ENCODE peak calls at places on chromosomes 2 and 18, in eight cellular contexts. One of them, this sample, is unnamed.

GRCh38 chr2:25369876-25370275 is 28.2 kb upstream of the DNMT3A start:
- DNase-seq in endothelial cell of umbilical vein: no peak
- DNase-seq in A549: no peak
- DNase-seq in BJ: no peak
- DNase-seq in Peyer's patch: peak; percentile 9
- DNase-seq in tibial artery: no peak
- DNase-seq in kidney epithelial cell: no peak
- DNase-seq in heart right ventricle: no peak
- DNase-seq in this sample: no peak

GRCh38 chr18:22977847-22978701 is 44.9 kb downstream of the RBBP8 start:
- DNase-seq in endothelial cell of umbilical vein: peak; percentile 91
- DNase-seq in A549: peak; percentile 43
- DNase-seq in BJ: peak; percentile 67
- DNase-seq in Peyer's patch: no peak
- DNase-seq in tibial artery: no peak
- DNase-seq in kidney epithelial cell: peak; percentile 91
- DNase-seq in heart right ventricle: no peak
- DNase-seq in this sample: peak; percentile 93

GRCh38 chr2:181196401-181196800 is 216.0 kb downstream of the UBE2E3 start:
- DNase-seq in endothelial cell of umbilical vein: no peak
- DNase-seq in A549: no peak
- DNase-seq in BJ: no peak
- DNase-seq in Peyer's patch: no peak
- DNase-seq in tibial artery: no peak
- DNase-seq in kidney epithelial cell: no peak
- DNase-seq in heart right ventricle: no peak
- DNase-seq in this sample: no peak

GRCh38 chr2:223494987-223495386 is 107.2 kb downstream of the SCG2 start:
- DNase-seq in endothelial cell of umbilical vein: no peak
- DNase-seq in A549: no peak
- DNase-seq in BJ: no peak
- DNase-seq in Peyer's patch: no peak
- DNase-seq in tibial artery: no peak
- DNase-seq in kidney epithelial cell: no peak
- DNase-seq in heart right ventricle: no peak
- DNase-seq in this sample: no peak

GRCh38 chr2:86703704-86704370 is 16.3 kb upstream of the RMND5A start:
- DNase-seq in endothelial cell of umbilical vein: no peak
- DNase-seq in A549: peak; percentile 77
- DNase-seq in BJ: peak; percentile 41
- DNase-seq in Peyer's patch: peak; percentile 81
- DNase-seq in tibial artery: no peak
- DNase-seq in kidney epithelial cell: no peak
- DNase-seq in heart right ventricle: peak; percentile 57
- DNase-seq in this sample: no peak

GRCh38 chr2:190493095-190493494 is 41.4 kb downstream of the NEMP2 start:
- DNase-seq in endothelial cell of umbilical vein: no peak
- DNase-seq in A549: no peak
- DNase-seq in BJ: no peak
- DNase-seq in Peyer's patch: no peak
- DNase-seq in tibial artery: no peak
- DNase-seq in kidney epithelial cell: no peak
- DNase-seq in heart right ventricle: no peak
- DNase-seq in this sample: no peak

GRCh38 chr2:38343212-38343611 is 33.9 kb downstream of the ATL2 start:
- DNase-seq in endothelial cell of umbilical vein: no peak
- DNase-seq in A549: no peak
- DNase-seq in BJ: no peak
- DNase-seq in Peyer's patch: no peak
- DNase-seq in tibial artery: no peak
- DNase-seq in kidney epithelial cell: no peak
- DNase-seq in heart right ventricle: no peak
- DNase-seq in this sample: no peak

GRCh38 chr2:158726906-158727592 is 68.1 kb upstream of the DAPL1 start:
- DNase-seq in endothelial cell of umbilical vein: no peak
- DNase-seq in A549: no peak
- DNase-seq in BJ: no peak
- DNase-seq in Peyer's patch: no peak
- DNase-seq in tibial artery: no peak
- DNase-seq in kidney epithelial cell: no peak
- DNase-seq in heart right ventricle: no peak
- DNase-seq in this sample: no peak

GRCh38 chr2:129492528-129492927 is 486.9 kb upstream of the RAB6C start:
- DNase-seq in endothelial cell of umbilical vein: no peak
- DNase-seq in A549: no peak
- DNase-seq in BJ: no peak
- DNase-seq in Peyer's patch: no peak
- DNase-seq in tibial artery: no peak
- DNase-seq in kidney epithelial cell: no peak
- DNase-seq in heart right ventricle: no peak
- DNase-seq in this sample: no peak

GRCh38 chr2:118091140-118091478 is 2.8 kb downstream of the INSIG2 start:
- DNase-seq in endothelial cell of umbilical vein: no peak
- DNase-seq in A549: no peak
- DNase-seq in BJ: no peak
- DNase-seq in Peyer's patch: no peak
- DNase-seq in tibial artery: no peak
- DNase-seq in kidney epithelial cell: no peak
- DNase-seq in heart right ventricle: no peak
- DNase-seq in this sample: no peak

GRCh38 chr2:131105156-131105949 is at the start of gene PLEKHB2:
- DNase-seq in endothelial cell of umbilical vein: peak; percentile 93
- DNase-seq in A549: peak; percentile 93
- DNase-seq in BJ: peak; percentile 46
- DNase-seq in Peyer's patch: peak; percentile 97
- DNase-seq in tibial artery: peak; percentile 87
- DNase-seq in kidney epithelial cell: no peak
- DNase-seq in heart right ventricle: peak; percentile 93
- DNase-seq in this sample: no peak

GRCh38 chr2:177796011-177796410 is 276.6 kb downstream of the PDE11A start:
- DNase-seq in endothelial cell of umbilical vein: no peak
- DNase-seq in A549: no peak
- DNase-seq in BJ: no peak
- DNase-seq in Peyer's patch: no peak
- DNase-seq in tibial artery: no peak
- DNase-seq in kidney epithelial cell: no peak
- DNase-seq in heart right ventricle: peak; percentile 31
- DNase-seq in this sample: no peak

GRCh38 chr18:21853972-21854563 is 113.5 kb downstream of the MIB1 start:
- DNase-seq in endothelial cell of umbilical vein: no peak
- DNase-seq in A549: no peak
- DNase-seq in BJ: no peak
- DNase-seq in Peyer's patch: no peak
- DNase-seq in tibial artery: no peak
- DNase-seq in kidney epithelial cell: no peak
- DNase-seq in heart right ventricle: no peak
- DNase-seq in this sample: no peak

GRCh38 chr2:98854675-98855074 is 81.3 kb downstream of the CRACDL start:
- DNase-seq in endothelial cell of umbilical vein: no peak
- DNase-seq in A549: no peak
- DNase-seq in BJ: no peak
- DNase-seq in Peyer's patch: no peak
- DNase-seq in tibial artery: no peak
- DNase-seq in kidney epithelial cell: no peak
- DNase-seq in heart right ventricle: no peak
- DNase-seq in this sample: no peak

GRCh38 chr18:60804412-60804811 is 431.8 kb upstream of the MC4R start:
- DNase-seq in endothelial cell of umbilical vein: no peak
- DNase-seq in A549: no peak
- DNase-seq in BJ: no peak
- DNase-seq in Peyer's patch: no peak
- DNase-seq in tibial artery: no peak
- DNase-seq in kidney epithelial cell: no peak
- DNase-seq in heart right ventricle: no peak
- DNase-seq in this sample: no peak
- H3K4me3 ChIP-seq in endothelial cell of umbilical vein: no peak overlapping the region
- H3K4me3 ChIP-seq in A549: no peak overlapping the region
- H3K4me3 ChIP-seq in BJ: no peak overlapping the region
- H3K4me3 ChIP-seq in Peyer's patch: no peak overlapping the region
- H3K4me3 ChIP-seq in tibial artery: no peak overlapping the region
- H3K4me3 ChIP-seq in kidney epithelial cell: no peak overlapping the region
- H3K4me3 ChIP-seq in heart right ventricle: no peak overlapping the region
- H3K4me3 ChIP-seq in this sample: no peak overlapping the region

DNA sequence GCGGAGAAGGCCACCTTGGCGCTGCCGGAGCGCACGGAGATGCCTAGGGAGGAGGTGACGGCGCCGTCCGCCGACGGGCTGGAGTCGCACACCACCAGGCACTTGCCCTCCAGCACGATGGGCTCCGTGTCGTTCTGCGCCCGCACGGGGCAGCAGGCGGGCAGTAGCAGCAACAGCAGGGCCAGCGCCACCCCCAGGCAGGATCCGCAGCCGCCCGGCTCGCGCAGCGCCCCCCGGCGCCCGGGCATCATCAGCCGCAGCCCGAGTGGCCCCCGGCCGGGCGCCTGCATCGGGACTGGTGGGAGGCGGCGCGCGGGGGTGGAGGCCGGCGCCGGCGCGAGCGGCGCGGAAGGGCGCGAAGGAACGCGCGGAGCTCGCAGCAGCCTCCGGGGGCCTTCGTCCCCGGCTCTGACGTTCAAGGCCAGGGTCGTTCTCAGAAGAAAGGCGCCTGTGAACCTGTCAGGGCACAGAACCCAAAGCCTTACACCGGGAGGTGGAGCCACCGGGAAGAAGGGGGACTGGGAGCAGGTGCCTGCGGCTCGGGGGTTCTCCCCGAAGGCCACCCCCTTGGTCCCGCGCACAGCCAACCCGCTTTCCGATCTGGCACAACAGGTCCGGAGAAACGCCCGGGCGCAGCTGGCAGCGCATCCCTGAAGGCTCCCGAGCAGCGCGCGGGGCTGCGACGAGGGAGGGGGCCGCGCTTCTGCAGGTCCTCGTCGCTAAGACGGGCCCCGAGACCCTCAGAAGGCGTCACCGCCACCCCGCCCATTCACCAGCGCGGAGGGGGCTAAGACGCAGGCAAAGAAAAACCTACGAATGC is 2.1 kb downstream of the CBLN2 start:
- DNase-seq in endothelial cell of umbilical vein: no peak
- DNase-seq in A549: no peak
- DNase-seq in BJ: no peak
- DNase-seq in Peyer's patch: no peak
- DNase-seq in tibial artery: no peak
- DNase-seq in kidney epithelial cell: no peak
- DNase-seq in heart right ventricle: no peak
- DNase-seq in this sample: no peak
- TF ChIP-seq CTCF in endothelial cell of umbilical vein: peak; percentile 13
- TF ChIP-seq CTCF in A549: no peak
- TF ChIP-seq CTCF in BJ: no peak
- TF ChIP-seq CTCF in Peyer's patch: no peak
- TF ChIP-seq CTCF in tibial artery: no peak
- TF ChIP-seq CTCF in kidney epithelial cell: no peak
- TF ChIP-seq CTCF in heart right ventricle: no peak
- TF ChIP-seq CTCF in this sample: peak; percentile 17

GRCh38 chr2:178990533-178991241 is 59.2 kb downstream of the CCDC141 start:
- DNase-seq in endothelial cell of umbilical vein: no peak
- DNase-seq in A549: no peak
- DNase-seq in BJ: no peak
- DNase-seq in Peyer's patch: no peak
- DNase-seq in tibial artery: no peak
- DNase-seq in kidney epithelial cell: no peak
- DNase-seq in heart right ventricle: no peak
- DNase-seq in this sample: no peak
- H3K4me3 ChIP-seq in endothelial cell of umbilical vein: no peak overlapping the region
- H3K4me3 ChIP-seq in A549: no peak overlapping the region
- H3K4me3 ChIP-seq in BJ: no peak overlapping the region
- H3K4me3 ChIP-seq in Peyer's patch: no peak overlapping the region
- H3K4me3 ChIP-seq in tibial artery: no peak overlapping the region
- H3K4me3 ChIP-seq in kidney epithelial cell: no peak overlapping the region
- H3K4me3 ChIP-seq in heart right ventricle: no peak overlapping the region
- H3K4me3 ChIP-seq in this sample: no peak overlapping the region

GRCh38 chr2:228548230-228548629 is 366.7 kb upstream of the SPHKAP start:
- DNase-seq in endothelial cell of umbilical vein: no peak
- DNase-seq in A549: no peak
- DNase-seq in BJ: no peak
- DNase-seq in Peyer's patch: no peak
- DNase-seq in tibial artery: no peak
- DNase-seq in kidney epithelial cell: no peak
- DNase-seq in heart right ventricle: no peak
- DNase-seq in this sample: no peak

GRCh38 chr2:228545749-228546148 is 364.3 kb upstream of the SPHKAP start:
- DNase-seq in endothelial cell of umbilical vein: no peak
- DNase-seq in A549: no peak
- DNase-seq in BJ: no peak
- DNase-seq in Peyer's patch: no peak
- DNase-seq in tibial artery: no peak
- DNase-seq in kidney epithelial cell: no peak
- DNase-seq in heart right ventricle: no peak
- DNase-seq in this sample: no peak

GRCh38 chr2:228545041-228545440 is 363.6 kb upstream of the SPHKAP start:
- DNase-seq in endothelial cell of umbilical vein: no peak
- DNase-seq in A549: no peak
- DNase-seq in BJ: peak; percentile 64
- DNase-seq in Peyer's patch: no peak
- DNase-seq in tibial artery: no peak
- DNase-seq in kidney epithelial cell: no peak
- DNase-seq in heart right ventricle: no peak
- DNase-seq in this sample: no peak

DNA sequence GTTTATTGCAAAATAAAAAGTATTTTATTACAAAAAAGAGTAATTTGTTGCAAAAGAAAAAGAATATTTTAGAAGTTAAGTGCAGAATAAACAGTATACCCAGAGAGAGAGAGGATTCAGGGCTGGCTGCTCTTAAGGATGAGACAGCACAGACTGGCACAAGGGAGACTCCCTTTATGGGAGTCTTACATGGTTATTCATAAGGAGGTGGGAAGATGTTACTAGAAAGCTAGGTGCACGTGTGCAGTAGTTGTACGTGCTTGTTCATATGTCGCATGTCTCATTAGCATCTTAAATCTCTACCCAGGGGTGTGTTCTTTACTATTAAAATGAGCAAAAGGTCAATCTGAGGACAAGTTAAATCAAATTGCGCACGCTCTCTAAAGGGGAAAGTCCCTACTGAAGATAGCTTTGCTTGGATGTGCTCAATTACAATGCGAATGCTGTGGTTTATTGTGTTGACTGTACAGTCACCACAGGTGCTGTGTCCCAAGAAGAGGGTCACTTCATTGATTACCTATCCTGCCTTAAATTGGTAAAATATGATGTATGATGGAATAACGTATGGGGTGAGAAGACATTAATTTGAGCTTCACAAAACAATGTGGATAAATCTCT is 368.0 kb upstream of the SPHKAP start:
- DNase-seq in endothelial cell of umbilical vein: no peak
- DNase-seq in A549: no peak
- DNase-seq in BJ: no peak
- DNase-seq in Peyer's patch: no peak
- DNase-seq in tibial artery: no peak
- DNase-seq in kidney epithelial cell: no peak
- DNase-seq in heart right ventricle: no peak
- DNase-seq in this sample: no peak
- TF ChIP-seq CTCF in endothelial cell of umbilical vein: no peak
- TF ChIP-seq CTCF in A549: no peak
- TF ChIP-seq CTCF in BJ: no peak
- TF ChIP-seq CTCF in Peyer's patch: no peak
- TF ChIP-seq CTCF in tibial artery: no peak
- TF ChIP-seq CTCF in kidney epithelial cell: no peak
- TF ChIP-seq CTCF in heart right ventricle: no peak
- TF ChIP-seq CTCF in this sample: no peak